ENCODE peak calls at places on chromosome 7, in seven cellular contexts. T is SK-N-SH, H is adipocyte, Z is mesendoderm, K is PC-3, J is neural progenitor cell, M is K562. L is an unnamed sample.

GRCh38 chr7:139522830-139523198 is 671 bp upstream of the CLEC2L start:
- DNase-seq in T (peak), H (no peak), Z (no peak), K (no peak), J (no peak), M (no peak), L (no peak)

GRCh38 chr7:29039747-29040569 is 81.8 kb upstream of the TRIL start:
- DNase-seq in T (no peak), H (no peak), Z (no peak), K (no peak), J (no peak), M (no peak), L (no peak)

GRCh38 chr7:20305726-20306125 is 25.0 kb upstream of the ITGB8 start:
- DNase-seq in T (no peak), H (no peak), Z (no peak), K (no peak), J (no peak), M (no peak), L (no peak)

GRCh38 chr7:157650801-157651200 is 314.0 kb downstream of the DNAJB6 start:
- DNase-seq in T (no peak), H (no peak), Z (no peak), K (no peak), J (no peak), M (no peak), L (no peak)

GRCh38 chr7:44184221-44184873 is 4.9 kb downstream of the GCK start:
- DNase-seq in T (no peak), H (peak), Z (peak), K (peak), J (peak), M (no peak), L (no peak)

GRCh38 chr7:52726493-52726892 is 308.9 kb upstream of the POM121L12 start:
- DNase-seq in T (no peak), H (no peak), Z (no peak), K (peak), J (no peak), M (no peak), L (no peak)

GRCh38 chr7:151059362-151060112 is at the start of gene SLC4A2:
- DNase-seq in T (peak), H (peak), Z (peak), K (peak), J (peak), M (peak), L (peak)

GRCh38 chr7:156954941-156955340 is 5.4 kb downstream of the NOM1 start:
- DNase-seq in T (no peak), H (no peak), Z (no peak), K (no peak), J (no peak), M (no peak), L (no peak)

GRCh38 chr7:111992601-111993000 is 213.6 kb downstream of the DOCK4 start:
- DNase-seq in T (no peak), H (peak), Z (no peak), K (no peak), J (no peak), M (no peak), L (no peak)

GRCh38 chr7:98276241-98276761 is 5.2 kb upstream of the BRI3 start:
- DNase-seq in T (no peak), H (peak), Z (no peak), K (peak), J (no peak), M (no peak), L (no peak)

GRCh38 chr7:95545007-95545615 is 51.2 kb downstream of the PDK4 start:
- DNase-seq in T (no peak), H (peak), Z (peak), K (peak), J (peak), M (no peak), L (no peak)

GRCh38 chr7:147145194-147145593 is 1028.6 kb downstream of the CNTNAP2 start:
- DNase-seq in T (no peak), H (no peak), Z (peak), K (no peak), J (no peak), M (no peak), L (no peak)
- H3K9ac ChIP-seq in T (no peak), H (no peak), Z (no peak), K (no peak), J (no peak), M (no peak), L (no peak)

GRCh38 chr7:3333861-3334260 is 32.8 kb downstream of the SDK1 start:
- DNase-seq in T (no peak), H (no peak), Z (no peak), K (no peak), J (no peak), M (no peak), L (no peak)
- H3K9ac ChIP-seq in T (no peak), H (no peak), Z (no peak), K (no peak), J (no peak), M (no peak), L (no peak)

GRCh38 chr7:116588225-116588624 is 63.4 kb downstream of the CAV1 start:
- DNase-seq in T (no peak), H (peak), Z (peak), K (peak), J (peak), M (no peak), L (peak)

GRCh38 chr7:116592041-116592355 is 67.2 kb downstream of the CAV1 start:
- DNase-seq in T (no peak), H (no peak), Z (no peak), K (no peak), J (no peak), M (no peak), L (no peak)

GRCh38 chr7:116585967-116586366 is 61.1 kb downstream of the CAV1 start:
- DNase-seq in T (no peak), H (no peak), Z (no peak), K (no peak), J (no peak), M (no peak), L (no peak)

GRCh38 chr7:116591202-116592040 is 66.6 kb downstream of the CAV1 start:
- DNase-seq in T (peak), H (peak), Z (no peak), K (peak), J (no peak), M (peak), L (no peak)

GRCh38 chr7:116588641-116589594 is 64.1 kb downstream of the CAV1 start:
- DNase-seq in T (peak), H (peak), Z (peak), K (peak), J (peak), M (peak), L (no peak)
- H3K9ac ChIP-seq in T (peak), H (peak), Z (no peak), K (no peak), J (no peak), M (no peak), L (no peak)

DNA sequence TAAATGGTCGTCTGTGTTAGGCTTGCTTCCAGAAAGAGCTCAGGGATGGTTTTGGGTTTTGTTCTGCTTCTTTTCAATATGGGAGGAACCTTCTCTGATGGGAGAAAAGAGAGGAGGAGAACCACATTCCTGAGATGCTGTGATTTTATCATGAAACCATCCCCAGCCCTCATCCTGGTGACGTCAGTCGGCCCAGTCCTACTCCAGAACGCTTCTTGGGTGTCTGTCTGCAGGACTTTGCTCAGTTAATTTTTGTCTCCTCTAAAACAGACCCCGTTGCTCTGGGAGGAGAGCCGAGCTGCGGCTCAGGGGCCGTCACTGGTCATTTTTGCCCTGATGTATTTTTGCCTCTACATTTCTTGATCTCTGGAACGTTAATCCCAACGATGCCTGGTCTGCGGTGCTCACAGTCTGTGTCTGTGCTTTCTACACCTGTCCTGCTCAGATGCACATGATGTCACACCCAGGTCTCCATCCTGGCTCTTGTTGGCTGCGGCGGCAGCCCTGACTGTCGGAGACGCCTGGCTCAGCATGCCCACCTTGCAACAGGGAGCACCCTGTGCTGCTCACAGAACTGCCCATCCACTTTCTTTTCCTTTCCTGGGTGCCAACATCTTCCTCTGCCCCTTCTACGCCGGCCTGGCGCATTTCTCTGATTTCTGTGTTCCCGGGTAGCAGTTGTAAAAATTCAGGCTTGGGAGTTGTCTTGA is 106.0 kb downstream of the CUX1 start:
- DNase-seq in T (no peak), H (no peak), Z (peak), K (no peak), J (no peak), M (no peak), L (no peak)
- H3K9ac ChIP-seq in T (peak), H (no peak), Z (no peak), K (peak), J (no peak), M (no peak), L (no peak)

GRCh38 chr7:99504281-99504602 is 220 bp upstream of the ZKSCAN5 start:
- DNase-seq in T (peak), H (peak), Z (peak), K (peak), J (peak), M (peak), L (peak)
- H3K9ac ChIP-seq in T (peak), H (peak), Z (peak), K (peak), J (no peak), M (peak), L (peak)

GRCh38 chr7:78024591-78024990 is 226.0 kb downstream of the PHTF2 start:
- DNase-seq in T (no peak), H (no peak), Z (no peak), K (no peak), J (no peak), M (no peak), L (no peak)
- H3K9ac ChIP-seq in T (no peak), H (no peak), Z (no peak), K (no peak), J (no peak), M (no peak), L (no peak)

GRCh38 chr7:141649865-141650499 is 52.0 kb downstream of the DENND11 start:
- DNase-seq in T (peak), H (peak), Z (peak), K (peak), J (peak), M (peak), L (no peak)
- H3K9ac ChIP-seq in T (no peak), H (no peak), Z (no peak), K (no peak), J (no peak), M (no peak), L (no peak)

GRCh38 chr7:116702046-116702445 is 30.1 kb downstream of the MET start:
- DNase-seq in T (no peak), H (no peak), Z (no peak), K (peak), J (no peak), M (no peak), L (no peak)
- H3K9ac ChIP-seq in T (no peak), H (no peak), Z (no peak), K (no peak), J (no peak), M (no peak), L (no peak)

DNA sequence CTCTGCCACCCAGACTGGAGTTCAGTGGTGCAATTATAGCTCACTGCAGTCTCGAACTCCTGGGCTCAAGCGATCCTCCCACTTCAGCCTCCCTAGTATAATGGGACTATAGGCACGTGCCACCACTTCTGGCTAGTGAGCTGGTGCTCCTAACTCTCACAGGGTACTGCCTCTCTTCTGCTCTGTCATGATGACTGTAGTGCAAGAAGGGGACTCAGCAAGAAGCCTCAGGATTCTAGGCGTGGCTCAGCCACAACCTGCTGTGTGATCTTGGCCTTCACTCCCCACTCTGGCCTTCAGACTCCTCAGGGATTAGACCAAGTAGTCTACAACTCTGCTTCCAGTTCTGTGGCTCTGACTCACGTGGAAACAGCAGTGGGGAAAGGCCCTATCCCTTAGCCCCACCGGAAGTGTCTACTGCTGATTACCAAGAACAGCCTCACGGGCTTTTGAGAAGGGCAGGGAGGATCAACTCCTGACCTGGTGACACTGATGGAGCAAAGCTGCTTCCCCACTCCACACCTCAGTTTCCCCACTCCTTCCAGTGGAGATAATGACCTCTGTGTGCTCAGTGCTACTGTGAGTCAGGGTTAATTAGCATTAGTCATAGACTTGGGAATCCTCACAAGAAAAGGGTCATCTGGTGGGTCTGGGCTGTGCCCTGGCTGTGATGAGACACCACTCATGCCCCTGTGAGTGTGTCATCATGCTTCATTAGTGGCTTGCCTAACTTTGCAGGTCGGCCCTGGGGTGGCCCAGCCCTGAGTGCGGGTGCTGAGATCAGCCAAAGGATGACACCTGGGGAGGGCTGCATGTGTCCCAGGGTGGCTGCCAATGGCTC is 41.1 kb downstream of the ZC3HC1 start:
- DNase-seq in T (peak), H (peak), Z (peak), K (peak), J (no peak), M (peak), L (no peak)
- H3K9ac ChIP-seq in T (peak), H (no peak), Z (no peak), K (peak), J (no peak), M (peak), L (no peak)

GRCh38 chr7:27176343-27176731 is 2.2 kb upstream of the HOXA10 start:
- DNase-seq in T (no peak), H (no peak), Z (no peak), K (no peak), J (no peak), M (no peak), L (no peak)
- H3K9ac ChIP-seq in T (no peak), H (peak), Z (no peak), K (peak), J (no peak), M (no peak), L (no peak)

L was measured in DND-41.